ENCODE peak calls at places on chromosomes 5 and 9, in seven cellular contexts. One of them, this sample, is unnamed.

GRCh38 chr5:139492700-139493192 is 10.2 kb upstream of the STING1 start:
- DNase-seq in M059J: peak
- DNase-seq in stimulated activated CD4-positive, alpha-beta T cell treated with anti-CD3 and anti-CD28 coated beads, Interleukin-12 subunit alpha, Interleukin-12 subunit beta, amount 100 ng/mL, for 4 hours: no peak
- DNase-seq in A549: peak
- DNase-seq in skeletal muscle cell: no peak
- DNase-seq in stimulated activated CD8-positive, alpha-beta memory T cell treated with anti-CD3 and anti-CD28 coated beads, Interleukin-4, amount 100 ng/mL, for 24 hours: no peak
- DNase-seq in NT2/D1: no peak
- DNase-seq in this sample: no peak

GRCh38 chr5:140575309-140575708 is 10.7 kb downstream of the SLC35A4 start:
- DNase-seq in M059J: peak
- DNase-seq in stimulated activated CD4-positive, alpha-beta T cell treated with anti-CD3 and anti-CD28 coated beads, Interleukin-12 subunit alpha, Interleukin-12 subunit beta, amount 100 ng/mL, for 4 hours: no peak
- DNase-seq in A549: peak
- DNase-seq in skeletal muscle cell: no peak
- DNase-seq in stimulated activated CD8-positive, alpha-beta memory T cell treated with anti-CD3 and anti-CD28 coated beads, Interleukin-4, amount 100 ng/mL, for 24 hours: no peak
- DNase-seq in NT2/D1: no peak
- DNase-seq in this sample: no peak

GRCh38 chr9:121976751-121977150 is 116.4 kb downstream of the TTLL11 start:
- DNase-seq in M059J: peak
- DNase-seq in stimulated activated CD4-positive, alpha-beta T cell treated with anti-CD3 and anti-CD28 coated beads, Interleukin-12 subunit alpha, Interleukin-12 subunit beta, amount 100 ng/mL, for 4 hours: no peak
- DNase-seq in A549: peak
- DNase-seq in skeletal muscle cell: peak
- DNase-seq in stimulated activated CD8-positive, alpha-beta memory T cell treated with anti-CD3 and anti-CD28 coated beads, Interleukin-4, amount 100 ng/mL, for 24 hours: no peak
- DNase-seq in NT2/D1: no peak
- DNase-seq in this sample: no peak

GRCh38 chr5:121489972-121490371 is 361.7 kb upstream of the FTMT start:
- DNase-seq in M059J: no peak
- DNase-seq in stimulated activated CD4-positive, alpha-beta T cell treated with anti-CD3 and anti-CD28 coated beads, Interleukin-12 subunit alpha, Interleukin-12 subunit beta, amount 100 ng/mL, for 4 hours: no peak
- DNase-seq in A549: no peak
- DNase-seq in skeletal muscle cell: no peak
- DNase-seq in stimulated activated CD8-positive, alpha-beta memory T cell treated with anti-CD3 and anti-CD28 coated beads, Interleukin-4, amount 100 ng/mL, for 24 hours: no peak
- DNase-seq in NT2/D1: no peak
- DNase-seq in this sample: no peak

GRCh38 chr9:134365115-134365596 is 38.9 kb downstream of the RXRA start:
- DNase-seq in M059J: no peak
- DNase-seq in stimulated activated CD4-positive, alpha-beta T cell treated with anti-CD3 and anti-CD28 coated beads, Interleukin-12 subunit alpha, Interleukin-12 subunit beta, amount 100 ng/mL, for 4 hours: no peak
- DNase-seq in A549: no peak
- DNase-seq in skeletal muscle cell: no peak
- DNase-seq in stimulated activated CD8-positive, alpha-beta memory T cell treated with anti-CD3 and anti-CD28 coated beads, Interleukin-4, amount 100 ng/mL, for 24 hours: no peak
- DNase-seq in NT2/D1: no peak
- DNase-seq in this sample: no peak

GRCh38 chr9:35563791-35564197 is 41.3 kb upstream of the TESK1 start:
- DNase-seq in M059J: no peak
- DNase-seq in stimulated activated CD4-positive, alpha-beta T cell treated with anti-CD3 and anti-CD28 coated beads, Interleukin-12 subunit alpha, Interleukin-12 subunit beta, amount 100 ng/mL, for 4 hours: no peak
- DNase-seq in A549: no peak
- DNase-seq in skeletal muscle cell: no peak
- DNase-seq in stimulated activated CD8-positive, alpha-beta memory T cell treated with anti-CD3 and anti-CD28 coated beads, Interleukin-4, amount 100 ng/mL, for 24 hours: no peak
- DNase-seq in NT2/D1: no peak
- DNase-seq in this sample: no peak

GRCh38 chr9:88087906-88088305 is 50.4 kb downstream of the SPATA31C2 start:
- DNase-seq in M059J: peak
- DNase-seq in stimulated activated CD4-positive, alpha-beta T cell treated with anti-CD3 and anti-CD28 coated beads, Interleukin-12 subunit alpha, Interleukin-12 subunit beta, amount 100 ng/mL, for 4 hours: no peak
- DNase-seq in A549: no peak
- DNase-seq in skeletal muscle cell: no peak
- DNase-seq in stimulated activated CD8-positive, alpha-beta memory T cell treated with anti-CD3 and anti-CD28 coated beads, Interleukin-4, amount 100 ng/mL, for 24 hours: no peak
- DNase-seq in NT2/D1: no peak
- DNase-seq in this sample: no peak

GRCh38 chr5:56564451-56565223 is 250.7 kb upstream of the MAP3K1 start:
- DNase-seq in M059J: no peak
- DNase-seq in stimulated activated CD4-positive, alpha-beta T cell treated with anti-CD3 and anti-CD28 coated beads, Interleukin-12 subunit alpha, Interleukin-12 subunit beta, amount 100 ng/mL, for 4 hours: no peak
- DNase-seq in A549: no peak
- DNase-seq in skeletal muscle cell: peak
- DNase-seq in stimulated activated CD8-positive, alpha-beta memory T cell treated with anti-CD3 and anti-CD28 coated beads, Interleukin-4, amount 100 ng/mL, for 24 hours: no peak
- DNase-seq in NT2/D1: no peak
- DNase-seq in this sample: no peak

GRCh38 chr9:27094640-27095039 is 14.4 kb upstream of the TEK start:
- DNase-seq in M059J: peak
- DNase-seq in stimulated activated CD4-positive, alpha-beta T cell treated with anti-CD3 and anti-CD28 coated beads, Interleukin-12 subunit alpha, Interleukin-12 subunit beta, amount 100 ng/mL, for 4 hours: no peak
- DNase-seq in A549: no peak
- DNase-seq in skeletal muscle cell: peak
- DNase-seq in stimulated activated CD8-positive, alpha-beta memory T cell treated with anti-CD3 and anti-CD28 coated beads, Interleukin-4, amount 100 ng/mL, for 24 hours: no peak
- DNase-seq in NT2/D1: no peak
- DNase-seq in this sample: no peak

GRCh38 chr9:92265159-92265558 is 28.3 kb downstream of the IARS1 start:
- DNase-seq in M059J: peak
- DNase-seq in stimulated activated CD4-positive, alpha-beta T cell treated with anti-CD3 and anti-CD28 coated beads, Interleukin-12 subunit alpha, Interleukin-12 subunit beta, amount 100 ng/mL, for 4 hours: no peak
- DNase-seq in A549: no peak
- DNase-seq in skeletal muscle cell: no peak
- DNase-seq in stimulated activated CD8-positive, alpha-beta memory T cell treated with anti-CD3 and anti-CD28 coated beads, Interleukin-4, amount 100 ng/mL, for 24 hours: no peak
- DNase-seq in NT2/D1: no peak
- DNase-seq in this sample: no peak

GRCh38 chr9:91151014-91151740 is 210.5 kb downstream of the AUH start:
- DNase-seq in M059J: peak
- DNase-seq in stimulated activated CD4-positive, alpha-beta T cell treated with anti-CD3 and anti-CD28 coated beads, Interleukin-12 subunit alpha, Interleukin-12 subunit beta, amount 100 ng/mL, for 4 hours: no peak
- DNase-seq in A549: no peak
- DNase-seq in skeletal muscle cell: peak
- DNase-seq in stimulated activated CD8-positive, alpha-beta memory T cell treated with anti-CD3 and anti-CD28 coated beads, Interleukin-4, amount 100 ng/mL, for 24 hours: no peak
- DNase-seq in NT2/D1: no peak
- DNase-seq in this sample: no peak

GRCh38 chr5:36596756-36597155 is 9.7 kb upstream of the SLC1A3 start:
- DNase-seq in M059J: no peak
- DNase-seq in stimulated activated CD4-positive, alpha-beta T cell treated with anti-CD3 and anti-CD28 coated beads, Interleukin-12 subunit alpha, Interleukin-12 subunit beta, amount 100 ng/mL, for 4 hours: no peak
- DNase-seq in A549: no peak
- DNase-seq in skeletal muscle cell: no peak
- DNase-seq in stimulated activated CD8-positive, alpha-beta memory T cell treated with anti-CD3 and anti-CD28 coated beads, Interleukin-4, amount 100 ng/mL, for 24 hours: no peak
- DNase-seq in NT2/D1: no peak
- DNase-seq in this sample: no peak

This sample was measured in NCI-H774.